ENCODE peak calls at places on chromosomes 7 and 10, in four cellular contexts. B is stomach, D is transverse colon, M is GM23338. C is an unnamed sample. For H3K4me1, the result is how much of the 10 kb centered on the place peaks cover.

GRCh38 chr7:91249506-91250233 is 14.6 kb upstream of the FZD1 start:
- DNase-seq in B (no peak), D (no peak), M (no peak), C (peak)

GRCh38 chr7:77855371-77856083 is 57.0 kb downstream of the PHTF2 start:
- DNase-seq in D (no peak), M (no peak), B (peak), C (peak)

GRCh38 chr7:304574-305409 is 14.8 kb downstream of the FOXL3 start:
- DNase-seq in M (no peak), D (no peak), B (no peak), C (no peak)

GRCh38 chr7:18671176-18671575 is 175.6 kb downstream of the HDAC9 start:
- DNase-seq in B (no peak), D (no peak), M (no peak), C (no peak)

GRCh38 chr7:141272417-141272816 is 198.6 kb downstream of the TMEM178B start:
- DNase-seq in M (peak), D (no peak), B (no peak), C (no peak)

GRCh38 chr7:34330308-34330707 is 327.7 kb upstream of the NPSR1 start:
- DNase-seq in D (no peak), B (no peak), M (no peak), C (no peak)

GRCh38 chr10:123649672-123650071 is 16.5 kb upstream of the GPR26 start:
- DNase-seq in M (no peak), D (no peak), B (peak), C (no peak)

GRCh38 chr10:110989016-110989415 is 69.6 kb downstream of the SHOC2 start:
- DNase-seq in D (no peak), M (no peak), B (no peak), C (no peak)

GRCh38 chr7:95476904-95477594 is 8.7 kb upstream of the ASB4 start:
- DNase-seq in D (peak), B (peak), M (peak), C (peak)

GRCh38 chr10:87617503-87617902 is 42.2 kb upstream of the PAPSS2 start:
- DNase-seq in B (no peak), D (no peak), M (no peak), C (no peak)

GRCh38 chr7:139680676-139681462 is 96.9 kb downstream of the HIPK2 start:
- DNase-seq in M (no peak), D (no peak), B (peak), C (peak)

GRCh38 chr7:10579561-10579960 is 394.1 kb upstream of the PHF14 start:
- DNase-seq in M (no peak), B (no peak), D (no peak), C (no peak)

GRCh38 chr7:8143151-8143874 is 118.7 kb downstream of the ICA1 start:
- DNase-seq in B (no peak), D (no peak), M (peak), C (no peak)

GRCh38 chr7:71739520-71740195 is 607.7 kb downstream of the GALNT17 start:
- DNase-seq in D (no peak), B (no peak), M (peak), C (no peak)

GRCh38 chr7:88758355-88759215 is 915 bp upstream of the ZNF804B start:
- DNase-seq in M (peak), D (no peak), B (no peak), C (no peak)

GRCh38 chr10:131271195-131271880 is 40.2 kb downstream of the TCERG1L start:
- DNase-seq in M (no peak), D (no peak), B (no peak), C (no peak)

GRCh38 chr10:21552638-21553037 is 18.6 kb downstream of the MLLT10 start:
- DNase-seq in B (no peak), M (no peak), D (no peak), C (no peak)

GRCh38 chr7:41010967-41011366 is 691.9 kb downstream of the INHBA start:
- DNase-seq in D (no peak), M (no peak), B (no peak), C (no peak)

GRCh38 chr7:111292026-111292430 is 201.1 kb downstream of the LRRN3 start:
- DNase-seq in M (no peak), B (no peak), D (no peak), C (no peak)

GRCh38 chr7:70618020-70618551 is 513.9 kb upstream of the GALNT17 start:
- DNase-seq in B (no peak), M (no peak), D (no peak), C (no peak)

GRCh38 chr10:103727546-103727963 is 127.8 kb downstream of the SH3PXD2A start:
- DNase-seq in D (no peak), M (no peak), B (no peak), C (no peak)

GRCh38 chr7:44066494-44067063 is 1.2 kb upstream of the PGAM2 start:
- DNase-seq in D (peak), B (no peak), M (no peak), C (peak)

GRCh38 chr10:118568327-118568848 is 27.1 kb downstream of the PRLHR start:
- DNase-seq in M (peak), B (no peak), D (peak), C (no peak)

GRCh38 chr10:79029478-79030390 is 39.0 kb upstream of the ZMIZ1 start:
- DNase-seq in M (no peak), B (no peak), D (no peak), C (no peak)

GRCh38 chr10:21927601-21928000 is 75.9 kb downstream of the DNAJC1 start:
- DNase-seq in M (no peak), D (no peak), B (no peak), C (no peak)

GRCh38 chr7:156459067-156459466 is 181.5 kb upstream of the RNF32 start:
- DNase-seq in M (no peak), D (no peak), B (no peak), C (no peak)

GRCh38 chr10:49139000-49139865 is 5.4 kb upstream of the FAM170B start:
- DNase-seq in D (no peak), M (no peak), B (no peak), C (no peak)

GRCh38 chr7:128867842-128868623 is 5.4 kb downstream of the ATP6V1F start:
- DNase-seq in D (peak), B (peak), M (peak), C (no peak)

GRCh38 chr7:128868624-128869137 is 6.0 kb downstream of the ATP6V1F start:
- DNase-seq in B (no peak), D (no peak), M (no peak), C (no peak)

GRCh38 chr7:128869138-128869943 is 6.7 kb downstream of the ATP6V1F start:
- DNase-seq in D (peak), M (peak), B (peak), C (peak)

GRCh38 chr7:128871050-128871449 is 8.4 kb downstream of the ATP6V1F start:
- DNase-seq in D (no peak), M (no peak), B (no peak), C (no peak)

GRCh38 chr7:128869944-128870285 is 7.3 kb downstream of the ATP6V1F start:
- DNase-seq in M (peak), D (no peak), B (no peak), C (no peak)
- H3K4me3 ChIP-seq in M (peak), D (peak), B (peak), C (peak)

GRCh38 chr10:69866688-69867461 is 65.2 kb downstream of the COL13A1 start:
- DNase-seq in M (peak), B (peak), D (peak), C (no peak)
- H3K4me1 ChIP-seq in M (half or more), B (under half), D (under half), C (under half)

GRCh38 chr10:15781381-15781960 is 61.7 kb upstream of the ITGA8 start:
- DNase-seq in B (no peak), M (no peak), D (no peak), C (no peak)

GRCh38 chr10:15782851-15783250 is 63.1 kb upstream of the ITGA8 start:
- DNase-seq in M (no peak), D (no peak), B (no peak), C (no peak)

GRCh38 chr10:15784662-15785300 is 65.1 kb upstream of the ITGA8 start:
- DNase-seq in M (peak), B (no peak), D (no peak), C (no peak)

GRCh38 chr10:15784237-15784636 is 64.5 kb upstream of the ITGA8 start:
- DNase-seq in M (no peak), B (no peak), D (no peak), C (no peak)

DNA sequence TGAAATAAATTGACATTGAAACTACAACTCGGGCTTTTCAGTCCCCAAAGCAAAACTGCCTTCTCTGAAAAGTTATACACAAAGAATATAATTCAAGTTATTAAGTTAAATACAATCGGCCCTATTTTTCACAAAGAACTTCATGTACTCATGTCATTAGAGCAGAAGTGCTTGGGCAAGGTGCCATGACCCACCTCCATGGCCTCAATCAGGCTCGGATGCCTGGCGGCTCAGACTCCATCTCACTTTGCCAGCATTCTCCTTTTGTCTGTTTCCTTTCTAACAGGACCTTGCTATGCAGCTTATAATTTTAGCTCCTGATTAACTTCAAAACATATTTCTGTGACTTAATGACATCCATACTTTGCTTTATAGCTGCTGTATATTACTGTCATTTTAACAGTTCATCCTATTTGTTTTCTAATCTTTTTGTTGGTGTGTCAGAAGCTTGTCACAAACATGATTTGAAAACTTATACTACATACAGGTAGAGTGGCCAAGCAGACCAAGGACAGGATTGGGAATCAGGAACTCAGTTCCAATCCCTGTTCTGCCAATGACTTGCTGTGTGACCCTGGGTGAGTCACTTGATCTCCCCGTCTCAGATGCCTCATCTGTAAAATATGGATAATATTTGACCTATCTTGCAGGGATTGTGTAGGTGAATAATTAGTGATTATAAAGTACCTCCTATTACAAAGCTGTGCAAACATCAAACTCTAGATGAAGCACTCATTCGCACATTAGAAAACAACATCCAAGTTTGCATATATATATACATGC is 60.8 kb upstream of the ITGA8 start:
- DNase-seq in D (no peak), M (no peak), B (no peak), C (no peak)
- TF ChIP-seq POLR2AphosphoS5 in D (no peak), M (no peak), B (no peak), C (no peak)

DNA sequence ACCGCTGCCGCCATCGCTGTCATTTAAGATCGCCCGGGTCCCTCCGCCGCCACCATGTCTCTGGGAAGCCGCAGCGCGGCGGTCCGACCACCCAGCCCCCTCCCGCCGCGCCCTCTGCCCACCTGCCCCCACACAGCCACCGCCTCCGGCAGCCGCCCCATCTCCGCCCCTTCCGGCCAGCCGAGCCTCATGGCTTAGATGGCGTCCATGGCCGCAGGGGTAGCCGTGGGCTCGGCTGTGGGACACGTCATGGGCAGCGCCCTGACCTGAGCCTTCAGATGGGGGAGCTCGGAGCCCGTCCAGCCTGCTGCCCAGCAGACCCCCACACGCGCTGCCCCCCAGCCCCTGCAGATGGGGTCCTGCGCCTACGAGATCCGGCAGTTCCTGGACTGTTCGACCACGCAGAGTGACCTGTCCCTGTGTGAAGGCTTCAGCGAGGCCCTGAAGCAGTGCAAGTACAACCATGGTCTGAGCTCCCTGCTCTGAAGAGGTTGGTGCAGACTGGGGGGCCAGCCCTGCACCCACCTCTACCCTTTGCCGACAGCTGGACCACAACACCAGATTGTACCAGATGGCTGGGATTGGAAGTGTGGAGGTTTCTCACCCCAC is 38.0 kb upstream of the TARP start:
- DNase-seq in D (peak), B (no peak), M (peak), C (peak)
- H3K4me3 ChIP-seq in D (peak), B (peak), M (peak), C (peak)

GRCh38 chr10:77560052-77560451 is 77.6 kb downstream of the KCNMA1 start:
- DNase-seq in M (no peak), D (no peak), B (no peak), C (no peak)
- H3K4me1 ChIP-seq in M (under half), D (half or more), B (under half), C (under half)

DNA sequence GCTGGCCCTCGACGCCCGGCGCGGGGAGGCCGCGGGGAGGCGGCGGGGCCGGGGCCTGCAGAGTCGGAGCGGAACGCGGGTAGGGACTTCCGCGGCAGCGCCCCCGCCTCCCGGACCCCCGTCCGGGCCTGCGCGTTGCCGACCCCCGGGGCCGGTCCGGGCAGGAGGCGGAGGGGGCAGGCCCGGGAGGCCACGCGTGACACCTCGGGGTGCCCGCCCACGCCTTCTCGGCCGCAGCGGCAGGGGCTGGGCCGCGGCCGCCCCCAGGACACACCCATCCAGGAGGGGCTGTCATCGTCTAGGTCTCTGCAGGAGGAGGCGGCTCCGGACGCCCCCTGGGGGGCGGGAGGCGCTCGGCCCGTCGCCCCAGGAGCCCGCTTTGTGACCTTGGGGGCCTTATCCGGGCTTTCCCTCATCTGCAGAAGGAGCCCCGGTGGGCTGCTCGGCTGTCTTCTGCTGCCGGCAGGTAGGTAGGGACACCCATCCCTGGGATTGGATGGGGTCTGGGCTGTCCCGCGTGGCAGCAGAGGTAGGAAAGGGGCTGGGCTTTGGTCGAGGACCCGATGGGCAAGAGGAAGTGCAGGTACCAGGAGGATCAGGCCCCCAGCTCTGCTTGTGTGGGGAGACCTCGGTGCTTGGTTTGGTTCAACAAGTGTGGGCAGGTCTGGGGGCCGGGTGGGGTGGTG is 569 bp downstream of the ZNF316 start:
- DNase-seq in B (no peak), M (peak), D (peak), C (peak)
- TF ChIP-seq POLR2AphosphoS5 in B (no peak), M (no peak), D (no peak), C (no peak)

C was measured in upper lobe of left lung.